ENCODE peak calls at places on chromosomes 13 and 19, in ten cellular contexts. One of them, this sample, is unnamed.

GRCh38 chr19:36059180-36059910 is 4.6 kb downstream of the WDR62 start:
- DNase-seq in suprapubic skin: no peak
- DNase-seq in transverse colon: no peak
- DNase-seq in stomach: no peak
- DNase-seq in H1: no peak
- DNase-seq in HCT116: no peak
- DNase-seq in SK-N-MC: no peak
- DNase-seq in K562: no peak
- DNase-seq in HL-60: no peak
- DNase-seq in GM12878: no peak
- DNase-seq in this sample: no peak

GRCh38 chr19:7238091-7238490 is 56.1 kb downstream of the INSR start:
- DNase-seq in suprapubic skin: no peak
- DNase-seq in transverse colon: no peak
- DNase-seq in stomach: no peak
- DNase-seq in H1: no peak
- DNase-seq in HCT116: no peak
- DNase-seq in SK-N-MC: no peak
- DNase-seq in K562: no peak
- DNase-seq in HL-60: no peak
- DNase-seq in GM12878: no peak
- DNase-seq in this sample: no peak

GRCh38 chr19:2962018-2962670 is 15.2 kb upstream of the TLE6 start:
- DNase-seq in suprapubic skin: no peak
- DNase-seq in transverse colon: peak
- DNase-seq in stomach: peak
- DNase-seq in H1: peak
- DNase-seq in HCT116: peak
- DNase-seq in SK-N-MC: peak
- DNase-seq in K562: peak
- DNase-seq in HL-60: peak
- DNase-seq in GM12878: peak
- DNase-seq in this sample: no peak

GRCh38 chr13:76153239-76153638 is 517.1 kb downstream of the LMO7 start:
- DNase-seq in suprapubic skin: no peak
- DNase-seq in transverse colon: no peak
- DNase-seq in stomach: no peak
- DNase-seq in H1: no peak
- DNase-seq in HCT116: no peak
- DNase-seq in SK-N-MC: no peak
- DNase-seq in K562: no peak
- DNase-seq in HL-60: no peak
- DNase-seq in GM12878: no peak
- DNase-seq in this sample: no peak

GRCh38 chr19:1250374-1251232 is 2.2 kb downstream of the MIDN start:
- DNase-seq in suprapubic skin: no peak
- DNase-seq in transverse colon: peak
- DNase-seq in stomach: no peak
- DNase-seq in H1: no peak
- DNase-seq in HCT116: no peak
- DNase-seq in SK-N-MC: no peak
- DNase-seq in K562: peak
- DNase-seq in HL-60: peak
- DNase-seq in GM12878: no peak
- DNase-seq in this sample: no peak

GRCh38 chr13:113299951-113300350 is 2.9 kb downstream of the LAMP1 start:
- DNase-seq in suprapubic skin: no peak
- DNase-seq in transverse colon: no peak
- DNase-seq in stomach: no peak
- DNase-seq in H1: no peak
- DNase-seq in HCT116: no peak
- DNase-seq in SK-N-MC: no peak
- DNase-seq in K562: no peak
- DNase-seq in HL-60: no peak
- DNase-seq in GM12878: peak
- DNase-seq in this sample: no peak

GRCh38 chr19:49953376-49953775 is 7.6 kb downstream of the SIGLEC11 start:
- DNase-seq in suprapubic skin: peak
- DNase-seq in transverse colon: no peak
- DNase-seq in stomach: no peak
- DNase-seq in H1: no peak
- DNase-seq in HCT116: no peak
- DNase-seq in SK-N-MC: no peak
- DNase-seq in K562: no peak
- DNase-seq in HL-60: peak
- DNase-seq in GM12878: no peak
- DNase-seq in this sample: no peak

GRCh38 chr13:76711515-76712182 is 174.6 kb downstream of the KCTD12 start:
- DNase-seq in suprapubic skin: no peak
- DNase-seq in transverse colon: peak
- DNase-seq in stomach: no peak
- DNase-seq in H1: no peak
- DNase-seq in HCT116: no peak
- DNase-seq in SK-N-MC: no peak
- DNase-seq in K562: no peak
- DNase-seq in HL-60: peak
- DNase-seq in GM12878: no peak
- DNase-seq in this sample: no peak

GRCh38 chr19:45263013-45263412 is 11.9 kb downstream of the MARK4 start:
- DNase-seq in suprapubic skin: no peak
- DNase-seq in transverse colon: no peak
- DNase-seq in stomach: no peak
- DNase-seq in H1: no peak
- DNase-seq in HCT116: no peak
- DNase-seq in SK-N-MC: no peak
- DNase-seq in K562: peak
- DNase-seq in HL-60: no peak
- DNase-seq in GM12878: no peak
- DNase-seq in this sample: no peak

GRCh38 chr19:49761625-49762311 is 1.3 kb downstream of the TSKS start:
- DNase-seq in suprapubic skin: no peak
- DNase-seq in transverse colon: no peak
- DNase-seq in stomach: no peak
- DNase-seq in H1: no peak
- DNase-seq in HCT116: no peak
- DNase-seq in SK-N-MC: no peak
- DNase-seq in K562: peak
- DNase-seq in HL-60: no peak
- DNase-seq in GM12878: no peak
- DNase-seq in this sample: no peak

GRCh38 chr19:33377586-33378475 is 4.3 kb downstream of the CEBPG start:
- DNase-seq in suprapubic skin: peak
- DNase-seq in transverse colon: no peak
- DNase-seq in stomach: no peak
- DNase-seq in H1: no peak
- DNase-seq in HCT116: no peak
- DNase-seq in SK-N-MC: no peak
- DNase-seq in K562: no peak
- DNase-seq in HL-60: no peak
- DNase-seq in GM12878: no peak
- DNase-seq in this sample: no peak

DNA sequence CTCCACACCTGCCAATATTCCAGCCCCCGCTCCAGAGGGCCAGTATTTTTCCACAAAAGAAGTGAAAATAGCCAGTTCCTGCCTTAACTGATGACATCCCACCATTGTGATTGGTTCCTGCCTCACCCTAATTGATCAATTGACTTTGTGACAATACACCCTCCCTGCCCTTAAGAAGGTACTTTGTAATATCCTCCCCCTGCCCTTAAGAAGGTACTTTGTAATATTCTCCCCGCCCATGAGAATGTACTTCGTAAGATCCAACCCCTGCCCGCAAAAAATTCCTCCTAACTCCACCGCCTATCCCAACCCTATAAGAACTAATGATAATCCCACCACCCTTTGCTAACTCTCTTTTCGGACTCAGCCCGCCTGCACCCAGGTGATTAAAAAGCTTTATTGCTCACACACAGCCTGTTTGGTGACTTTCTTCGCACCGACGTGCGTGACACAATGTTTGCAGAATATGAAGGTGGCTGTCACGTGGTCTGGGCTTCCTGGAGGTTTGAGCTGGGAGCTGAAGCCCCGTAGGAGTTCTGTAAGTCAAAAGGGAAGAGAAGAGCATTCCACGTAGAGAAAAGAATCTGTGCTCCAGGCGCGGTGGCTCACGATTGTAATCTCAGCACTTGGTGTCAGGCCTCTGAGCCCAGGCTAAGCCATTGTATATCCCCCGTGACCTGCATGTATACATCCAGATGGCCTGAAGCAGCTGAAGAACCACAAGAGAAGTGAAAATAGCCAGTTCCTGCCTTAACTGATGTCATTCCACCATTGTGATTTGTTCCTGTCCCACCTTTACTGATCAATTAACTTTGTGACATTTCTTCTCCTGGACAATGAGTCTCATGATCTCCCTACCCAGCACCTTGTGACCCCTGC is 6.2 kb upstream of the FUT3 start:
- DNase-seq in suprapubic skin: no peak
- DNase-seq in transverse colon: no peak
- DNase-seq in stomach: no peak
- DNase-seq in H1: no peak
- DNase-seq in HCT116: no peak
- DNase-seq in SK-N-MC: no peak
- DNase-seq in K562: no peak
- DNase-seq in HL-60: no peak
- DNase-seq in GM12878: no peak
- DNase-seq in this sample: no peak
- TF ChIP-seq POLR2AphosphoS5 in suprapubic skin: no peak
- TF ChIP-seq POLR2AphosphoS5 in transverse colon: no peak
- TF ChIP-seq POLR2AphosphoS5 in stomach: no peak
- TF ChIP-seq POLR2AphosphoS5 in H1: no peak
- TF ChIP-seq POLR2AphosphoS5 in HCT116: no peak
- TF ChIP-seq POLR2AphosphoS5 in SK-N-MC: no peak
- TF ChIP-seq POLR2AphosphoS5 in K562: no peak
- TF ChIP-seq POLR2AphosphoS5 in HL-60: no peak
- TF ChIP-seq POLR2AphosphoS5 in GM12878: no peak
- TF ChIP-seq POLR2AphosphoS5 in this sample: no peak

GRCh38 chr13:45209229-45209628 is 8.4 kb upstream of the KCTD4 start:
- DNase-seq in suprapubic skin: no peak
- DNase-seq in transverse colon: no peak
- DNase-seq in stomach: no peak
- DNase-seq in H1: no peak
- DNase-seq in HCT116: no peak
- DNase-seq in SK-N-MC: no peak
- DNase-seq in K562: no peak
- DNase-seq in HL-60: peak
- DNase-seq in GM12878: no peak
- DNase-seq in this sample: no peak

GRCh38 chr13:45205124-45205523 is 4.3 kb upstream of the KCTD4 start:
- DNase-seq in suprapubic skin: no peak
- DNase-seq in transverse colon: no peak
- DNase-seq in stomach: no peak
- DNase-seq in H1: no peak
- DNase-seq in HCT116: no peak
- DNase-seq in SK-N-MC: no peak
- DNase-seq in K562: no peak
- DNase-seq in HL-60: peak
- DNase-seq in GM12878: no peak
- DNase-seq in this sample: no peak

GRCh38 chr13:45208132-45208531 is 7.3 kb upstream of the KCTD4 start:
- DNase-seq in suprapubic skin: no peak
- DNase-seq in transverse colon: no peak
- DNase-seq in stomach: no peak
- DNase-seq in H1: no peak
- DNase-seq in HCT116: no peak
- DNase-seq in SK-N-MC: no peak
- DNase-seq in K562: no peak
- DNase-seq in HL-60: no peak
- DNase-seq in GM12878: no peak
- DNase-seq in this sample: no peak

GRCh38 chr13:45207319-45207718 is 6.5 kb upstream of the KCTD4 start:
- DNase-seq in suprapubic skin: no peak
- DNase-seq in transverse colon: no peak
- DNase-seq in stomach: no peak
- DNase-seq in H1: no peak
- DNase-seq in HCT116: no peak
- DNase-seq in SK-N-MC: no peak
- DNase-seq in K562: no peak
- DNase-seq in HL-60: no peak
- DNase-seq in GM12878: no peak
- DNase-seq in this sample: no peak

DNA sequence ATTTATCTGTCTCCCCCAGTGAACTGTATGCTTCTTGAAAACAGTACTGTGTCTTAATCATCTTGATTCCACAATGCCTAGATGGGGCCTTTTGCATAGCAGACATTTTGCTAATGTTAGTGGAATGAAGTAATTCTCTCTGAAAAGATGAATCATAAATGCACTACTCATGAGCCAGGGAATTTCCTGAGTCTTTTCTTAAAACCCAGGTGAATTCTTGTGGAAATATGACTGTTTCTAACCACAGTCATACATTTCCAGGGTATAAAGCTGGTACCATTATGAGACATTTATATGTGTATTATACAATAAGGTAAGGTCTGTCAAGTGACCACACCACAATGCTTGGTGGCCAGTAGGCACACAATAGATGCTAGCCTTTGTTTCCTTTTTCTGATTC is 5.5 kb upstream of the KCTD4 start:
- DNase-seq in suprapubic skin: no peak
- DNase-seq in transverse colon: no peak
- DNase-seq in stomach: no peak
- DNase-seq in H1: no peak
- DNase-seq in HCT116: peak
- DNase-seq in SK-N-MC: no peak
- DNase-seq in K562: no peak
- DNase-seq in HL-60: no peak
- DNase-seq in GM12878: peak
- DNase-seq in this sample: peak
- H3K4me3 ChIP-seq in suprapubic skin: no peak
- H3K4me3 ChIP-seq in transverse colon: no peak
- H3K4me3 ChIP-seq in stomach: no peak
- H3K4me3 ChIP-seq in H1: no peak
- H3K4me3 ChIP-seq in HCT116: no peak
- H3K4me3 ChIP-seq in SK-N-MC: no peak
- H3K4me3 ChIP-seq in K562: no peak
- H3K4me3 ChIP-seq in HL-60: no peak
- H3K4me3 ChIP-seq in GM12878: peak
- H3K4me3 ChIP-seq in this sample: no peak

GRCh38 chr13:20206836-20207235 is 14.1 kb upstream of the GJB2 start:
- DNase-seq in suprapubic skin: no peak
- DNase-seq in transverse colon: no peak
- DNase-seq in stomach: no peak
- DNase-seq in H1: no peak
- DNase-seq in HCT116: no peak
- DNase-seq in SK-N-MC: no peak
- DNase-seq in K562: peak
- DNase-seq in HL-60: no peak
- DNase-seq in GM12878: no peak
- DNase-seq in this sample: no peak
- TF ChIP-seq POLR2AphosphoS5 in suprapubic skin: no peak
- TF ChIP-seq POLR2AphosphoS5 in transverse colon: no peak
- TF ChIP-seq POLR2AphosphoS5 in stomach: no peak
- TF ChIP-seq POLR2AphosphoS5 in H1: no peak
- TF ChIP-seq POLR2AphosphoS5 in HCT116: no peak
- TF ChIP-seq POLR2AphosphoS5 in SK-N-MC: no peak
- TF ChIP-seq POLR2AphosphoS5 in K562: no peak
- TF ChIP-seq POLR2AphosphoS5 in HL-60: no peak
- TF ChIP-seq POLR2AphosphoS5 in GM12878: no peak
- TF ChIP-seq POLR2AphosphoS5 in this sample: no peak

DNA sequence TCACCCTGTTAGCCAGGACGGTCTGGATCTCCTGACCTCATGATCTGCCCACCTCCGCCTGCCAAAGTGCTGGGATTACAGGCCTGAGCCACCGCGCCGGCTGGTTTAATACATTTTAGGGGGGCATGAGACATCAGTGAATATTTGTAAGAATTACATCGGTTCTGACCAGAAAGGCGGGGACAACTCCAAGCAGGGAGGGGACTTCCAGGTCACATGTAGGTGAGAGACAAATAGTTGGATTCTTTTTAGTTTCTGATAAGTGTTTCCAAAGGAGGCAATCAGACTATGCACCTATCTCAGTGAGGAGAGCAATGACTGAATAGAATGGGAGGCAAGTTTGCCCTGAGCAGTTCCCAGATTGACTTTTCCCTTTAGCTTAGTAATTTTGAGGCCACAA is 3.7 kb upstream of the ZNF552 start:
- DNase-seq in suprapubic skin: no peak
- DNase-seq in transverse colon: no peak
- DNase-seq in stomach: no peak
- DNase-seq in H1: no peak
- DNase-seq in HCT116: no peak
- DNase-seq in SK-N-MC: no peak
- DNase-seq in K562: no peak
- DNase-seq in HL-60: no peak
- DNase-seq in GM12878: no peak
- DNase-seq in this sample: no peak
- H3K4me3 ChIP-seq in suprapubic skin: no peak
- H3K4me3 ChIP-seq in transverse colon: no peak
- H3K4me3 ChIP-seq in stomach: no peak
- H3K4me3 ChIP-seq in H1: no peak
- H3K4me3 ChIP-seq in HCT116: no peak
- H3K4me3 ChIP-seq in SK-N-MC: no peak
- H3K4me3 ChIP-seq in K562: no peak
- H3K4me3 ChIP-seq in HL-60: no peak
- H3K4me3 ChIP-seq in GM12878: no peak
- H3K4me3 ChIP-seq in this sample: no peak